ENCODE peak calls at places on chromosomes 16 and 17, in ten cellular contexts. F is caudate nucleus; E is KG1; O is T-helper 9 cell; A is GM03348; C is EL; Z is occipital lobe; W is stimulated activated CD8-positive, alpha-beta memory T cell treated with anti-CD3 and anti-CD28 coated beads, Interleukin-12 subunit alpha, Interleukin-12 subunit beta, amount 100 ng/mL, for 1 hour; J is head of caudate nucleus; D is T47D. Y is an unnamed sample.

GRCh38 chr17:38466346-38467315 is 38.4 kb downstream of the ARHGAP23 start:
- DNase-seq in O (no peak), F (peak), E (no peak), C (no peak), W (no peak), Z (no peak), D (no peak), J (no peak), A (no peak), Y (no peak)

GRCh38 chr16:22267764-22268163 is 29.4 kb upstream of the POLR3E start:
- DNase-seq in W (no peak), Z (no peak), J (no peak), A (no peak), E (no peak), O (no peak), D (no peak), C (no peak), F (no peak), Y (no peak)

GRCh38 chr16:58937661-58938060 is 203.5 kb upstream of the GOT2 start:
- DNase-seq in E (no peak), C (no peak), W (no peak), Z (no peak), O (no peak), A (no peak), D (no peak), J (no peak), F (no peak), Y (no peak)

GRCh38 chr16:84529607-84530006 is 25.1 kb upstream of the MEAK7 start:
- DNase-seq in Z (no peak), W (no peak), E (no peak), D (no peak), O (no peak), C (no peak), J (no peak), F (no peak), A (no peak), Y (no peak)

GRCh38 chr17:34869636-34870035 is 91.6 kb downstream of the CCT6B start:
- DNase-seq in F (no peak), D (no peak), W (no peak), J (no peak), E (no peak), C (no peak), Z (no peak), O (no peak), A (no peak), Y (no peak)

GRCh38 chr16:30041841-30042240 is 10.8 kb upstream of the TLCD3B start:
- DNase-seq in J (no peak), Z (no peak), O (no peak), F (no peak), C (peak), W (no peak), D (no peak), E (no peak), A (peak), Y (no peak)

GRCh38 chr17:27153005-27153404 is 140.9 kb upstream of the WSB1 start:
- DNase-seq in C (no peak), Z (peak), J (peak), O (no peak), F (no peak), A (peak), W (no peak), D (no peak), E (no peak), Y (no peak)

GRCh38 chr16:4314532-4315184 is 1.2 kb upstream of the GLIS2 start:
- DNase-seq in F (no peak), J (no peak), O (no peak), A (peak), D (no peak), E (peak), C (peak), W (no peak), Z (no peak), Y (no peak)

GRCh38 chr17:65539867-65540266 is 21.6 kb downstream of the AXIN2 start:
- DNase-seq in W (no peak), J (no peak), E (no peak), C (no peak), O (no peak), D (no peak), Z (no peak), F (no peak), A (no peak), Y (no peak)

GRCh38 chr17:73840829-73841228 is 196.6 kb upstream of the SDK2 start:
- DNase-seq in A (no peak), Z (no peak), F (no peak), E (no peak), J (no peak), W (no peak), D (no peak), C (no peak), O (no peak), Y (no peak)

GRCh38 chr17:16529906-16530305 is 37.9 kb upstream of the LRRC75A start:
- DNase-seq in Z (no peak), D (no peak), A (no peak), C (no peak), J (no peak), O (no peak), E (no peak), F (no peak), W (no peak), Y (no peak)

GRCh38 chr16:27811881-27812280 is 251.6 kb downstream of the GSG1L start:
- DNase-seq in E (no peak), A (no peak), F (no peak), J (no peak), Z (no peak), W (no peak), D (no peak), C (no peak), O (no peak), Y (no peak)

Y was measured in substantia nigra.